ENCODE peak calls at places on chromosomes 7 and 10, in ten cellular contexts. One of them, this sample, is unnamed.

GRCh38 chr10:27446091-27446918 is 57.8 kb upstream of the RAB18 start:
- DNase-seq in PC-9: no peak
- DNase-seq in GM23338: peak; percentile 60
- DNase-seq in HCT116: peak; percentile 23
- DNase-seq in A673: peak; percentile 65
- DNase-seq in H1: no peak
- DNase-seq in DND-41: no peak
- DNase-seq in mammary epithelial cell: peak; percentile 31
- DNase-seq in K562: peak; percentile 6
- DNase-seq in fibroblast of lung: peak; percentile 20
- DNase-seq in this sample: peak; percentile 34

GRCh38 chr10:53477313-53477675 is 704.7 kb upstream of the MBL2 start:
- DNase-seq in fibroblast of lung: no peak
- DNase-seq in A673: no peak
- DNase-seq in H1: no peak
- DNase-seq in K562: no peak
- DNase-seq in GM23338: peak; percentile 90
- DNase-seq in HCT116: no peak
- DNase-seq in PC-9: no peak
- DNase-seq in mammary epithelial cell: no peak
- DNase-seq in DND-41: no peak
- DNase-seq in this sample: no peak

GRCh38 chr7:159215053-159215452 is 70.4 kb upstream of the VIPR2 start:
- DNase-seq in fibroblast of lung: no peak
- DNase-seq in PC-9: no peak
- DNase-seq in GM23338: no peak
- DNase-seq in H1: peak; percentile 8
- DNase-seq in K562: no peak
- DNase-seq in A673: no peak
- DNase-seq in HCT116: no peak
- DNase-seq in mammary epithelial cell: no peak
- DNase-seq in DND-41: no peak
- DNase-seq in this sample: no peak

GRCh38 chr7:45625714-45626440 is 51.7 kb downstream of the ADCY1 start:
- DNase-seq in GM23338: no peak
- DNase-seq in PC-9: no peak
- DNase-seq in K562: no peak
- DNase-seq in DND-41: no peak
- DNase-seq in H1: no peak
- DNase-seq in fibroblast of lung: no peak
- DNase-seq in mammary epithelial cell: no peak
- DNase-seq in A673: no peak
- DNase-seq in HCT116: no peak
- DNase-seq in this sample: no peak

GRCh38 chr7:96169439-96169838 is 152.5 kb downstream of the SLC25A13 start:
- DNase-seq in K562: no peak
- DNase-seq in GM23338: no peak
- DNase-seq in mammary epithelial cell: no peak
- DNase-seq in HCT116: no peak
- DNase-seq in fibroblast of lung: peak; percentile 39
- DNase-seq in A673: no peak
- DNase-seq in H1: no peak
- DNase-seq in PC-9: no peak
- DNase-seq in DND-41: no peak
- DNase-seq in this sample: no peak

GRCh38 chr7:22001345-22002004 is 55.8 kb upstream of the CDCA7L start:
- DNase-seq in K562: peak; percentile 55
- DNase-seq in H1: no peak
- DNase-seq in HCT116: peak; percentile 36
- DNase-seq in mammary epithelial cell: peak; percentile 71
- DNase-seq in fibroblast of lung: peak; percentile 80
- DNase-seq in PC-9: peak; percentile 34
- DNase-seq in A673: peak; percentile 77
- DNase-seq in GM23338: peak; percentile 73
- DNase-seq in DND-41: peak; percentile 7
- DNase-seq in this sample: peak; percentile 51

GRCh38 chr7:44172803-44173424 is 16.3 kb downstream of the GCK start:
- DNase-seq in HCT116: no peak
- DNase-seq in mammary epithelial cell: no peak
- DNase-seq in PC-9: no peak
- DNase-seq in K562: no peak
- DNase-seq in A673: peak; percentile 42
- DNase-seq in DND-41: no peak
- DNase-seq in GM23338: no peak
- DNase-seq in H1: no peak
- DNase-seq in fibroblast of lung: peak; percentile 18
- DNase-seq in this sample: no peak

GRCh38 chr10:109183366-109183765 is 739.9 kb downstream of the XPNPEP1 start:
- DNase-seq in fibroblast of lung: peak; percentile 58
- DNase-seq in mammary epithelial cell: peak; percentile 4
- DNase-seq in PC-9: no peak
- DNase-seq in H1: no peak
- DNase-seq in GM23338: no peak
- DNase-seq in K562: no peak
- DNase-seq in DND-41: no peak
- DNase-seq in HCT116: no peak
- DNase-seq in A673: no peak
- DNase-seq in this sample: no peak

GRCh38 chr10:120262857-120263547 is 194.0 kb upstream of the PLPP4 start:
- DNase-seq in DND-41: no peak
- DNase-seq in A673: no peak
- DNase-seq in H1: no peak
- DNase-seq in HCT116: no peak
- DNase-seq in PC-9: no peak
- DNase-seq in K562: no peak
- DNase-seq in fibroblast of lung: peak; percentile 51
- DNase-seq in mammary epithelial cell: peak; percentile 58
- DNase-seq in GM23338: no peak
- DNase-seq in this sample: no peak

GRCh38 chr10:3471927-3472704 is 299.5 kb upstream of the PITRM1 start:
- DNase-seq in mammary epithelial cell: peak; percentile 65
- DNase-seq in HCT116: no peak
- DNase-seq in fibroblast of lung: peak; percentile 79
- DNase-seq in K562: no peak
- DNase-seq in H1: no peak
- DNase-seq in GM23338: peak; percentile 36
- DNase-seq in A673: peak; percentile 45
- DNase-seq in DND-41: no peak
- DNase-seq in PC-9: peak; percentile 48
- DNase-seq in this sample: peak; percentile 83

GRCh38 chr10:15472431-15473400 is 101.6 kb upstream of the FAM171A1 start:
- DNase-seq in HCT116: no peak
- DNase-seq in K562: no peak
- DNase-seq in H1: peak; percentile 49
- DNase-seq in A673: no peak
- DNase-seq in DND-41: no peak
- DNase-seq in fibroblast of lung: peak; percentile 88
- DNase-seq in mammary epithelial cell: no peak
- DNase-seq in PC-9: no peak
- DNase-seq in GM23338: peak; percentile 63
- DNase-seq in this sample: peak; percentile 52

GRCh38 chr7:106717997-106718871 is 57.3 kb upstream of the CCDC71L start:
- DNase-seq in fibroblast of lung: peak; percentile 99
- DNase-seq in DND-41: peak; percentile 56
- DNase-seq in HCT116: peak; percentile 87
- DNase-seq in H1: no peak
- DNase-seq in GM23338: peak; percentile 52
- DNase-seq in A673: peak; percentile 97
- DNase-seq in mammary epithelial cell: peak; percentile 95
- DNase-seq in PC-9: peak; percentile 60
- DNase-seq in K562: peak; percentile 90
- DNase-seq in this sample: no peak

GRCh38 chr7:34165927-34166550 is 260.7 kb downstream of the BMPER start:
- DNase-seq in GM23338: peak; percentile 75
- DNase-seq in K562: peak; percentile 3
- DNase-seq in H1: no peak
- DNase-seq in mammary epithelial cell: peak; percentile 33
- DNase-seq in PC-9: no peak
- DNase-seq in HCT116: peak; percentile 7
- DNase-seq in A673: peak; percentile 54
- DNase-seq in DND-41: no peak
- DNase-seq in fibroblast of lung: peak; percentile 27
- DNase-seq in this sample: peak; percentile 40

GRCh38 chr7:47577351-47577919 is 4.5 kb downstream of the TNS3 start:
- DNase-seq in HCT116: no peak
- DNase-seq in H1: no peak
- DNase-seq in fibroblast of lung: peak; percentile 56
- DNase-seq in PC-9: no peak
- DNase-seq in DND-41: no peak
- DNase-seq in K562: no peak
- DNase-seq in A673: no peak
- DNase-seq in mammary epithelial cell: no peak
- DNase-seq in GM23338: no peak
- DNase-seq in this sample: no peak

GRCh38 chr7:47578581-47579270 is 3.2 kb downstream of the TNS3 start:
- DNase-seq in mammary epithelial cell: peak; percentile 40
- DNase-seq in PC-9: no peak
- DNase-seq in A673: no peak
- DNase-seq in fibroblast of lung: peak; percentile 72
- DNase-seq in H1: no peak
- DNase-seq in HCT116: no peak
- DNase-seq in K562: no peak
- DNase-seq in DND-41: no peak
- DNase-seq in GM23338: no peak
- DNase-seq in this sample: no peak

GRCh38 chr7:47576031-47576908 is 5.6 kb downstream of the TNS3 start:
- DNase-seq in K562: no peak
- DNase-seq in A673: no peak
- DNase-seq in HCT116: peak; percentile 51
- DNase-seq in mammary epithelial cell: peak; percentile 55
- DNase-seq in GM23338: no peak
- DNase-seq in DND-41: no peak
- DNase-seq in H1: no peak
- DNase-seq in PC-9: peak; percentile 98
- DNase-seq in fibroblast of lung: peak; percentile 73
- DNase-seq in this sample: peak; percentile 7

GRCh38 chr7:47574473-47575328 is 7.2 kb downstream of the TNS3 start:
- DNase-seq in PC-9: no peak
- DNase-seq in DND-41: no peak
- DNase-seq in H1: no peak
- DNase-seq in K562: no peak
- DNase-seq in GM23338: no peak
- DNase-seq in fibroblast of lung: no peak
- DNase-seq in HCT116: no peak
- DNase-seq in A673: no peak
- DNase-seq in mammary epithelial cell: no peak
- DNase-seq in this sample: no peak

GRCh38 chr7:47576909-47577255 is 5.0 kb downstream of the TNS3 start:
- DNase-seq in H1: no peak
- DNase-seq in PC-9: peak; percentile 61
- DNase-seq in mammary epithelial cell: no peak
- DNase-seq in HCT116: no peak
- DNase-seq in DND-41: no peak
- DNase-seq in fibroblast of lung: no peak
- DNase-seq in A673: no peak
- DNase-seq in K562: no peak
- DNase-seq in GM23338: no peak
- DNase-seq in this sample: no peak
- H3K4me3 ChIP-seq in H1: no peak overlapping the region
- H3K4me3 ChIP-seq in PC-9: peak overlapping the region; percentile 32
- H3K4me3 ChIP-seq in mammary epithelial cell: no peak overlapping the region
- H3K4me3 ChIP-seq in HCT116: no peak overlapping the region
- H3K4me3 ChIP-seq in DND-41: no peak overlapping the region
- H3K4me3 ChIP-seq in fibroblast of lung: peak overlapping the region; percentile 45
- H3K4me3 ChIP-seq in A673: no peak overlapping the region
- H3K4me3 ChIP-seq in K562: no peak overlapping the region
- H3K4me3 ChIP-seq in GM23338: no peak overlapping the region
- H3K4me3 ChIP-seq in this sample: no peak overlapping the region

GRCh38 chr7:156998988-156999610 is 11.4 kb downstream of the MNX1 start:
- DNase-seq in mammary epithelial cell: no peak
- DNase-seq in HCT116: no peak
- DNase-seq in A673: no peak
- DNase-seq in PC-9: no peak
- DNase-seq in DND-41: no peak
- DNase-seq in K562: peak; percentile 71
- DNase-seq in fibroblast of lung: no peak
- DNase-seq in H1: peak; percentile 49
- DNase-seq in GM23338: peak; percentile 58
- DNase-seq in this sample: peak; percentile 63

GRCh38 chr7:157001920-157002818 is 8.3 kb downstream of the MNX1 start:
- DNase-seq in GM23338: peak; percentile 42
- DNase-seq in H1: peak; percentile 43
- DNase-seq in PC-9: no peak
- DNase-seq in DND-41: no peak
- DNase-seq in fibroblast of lung: no peak
- DNase-seq in mammary epithelial cell: no peak
- DNase-seq in A673: no peak
- DNase-seq in K562: no peak
- DNase-seq in HCT116: no peak
- DNase-seq in this sample: peak; percentile 33

GRCh38 chr7:157000741-157001653 is 9.5 kb downstream of the MNX1 start:
- DNase-seq in DND-41: no peak
- DNase-seq in H1: peak; percentile 52
- DNase-seq in GM23338: no peak
- DNase-seq in HCT116: no peak
- DNase-seq in PC-9: no peak
- DNase-seq in fibroblast of lung: no peak
- DNase-seq in K562: no peak
- DNase-seq in A673: no peak
- DNase-seq in mammary epithelial cell: no peak
- DNase-seq in this sample: peak; percentile 38

GRCh38 chr7:156999611-157000046 is 10.8 kb downstream of the MNX1 start:
- DNase-seq in PC-9: no peak
- DNase-seq in K562: peak; percentile 66
- DNase-seq in mammary epithelial cell: no peak
- DNase-seq in H1: peak; percentile 70
- DNase-seq in HCT116: no peak
- DNase-seq in fibroblast of lung: no peak
- DNase-seq in GM23338: peak; percentile 55
- DNase-seq in DND-41: no peak
- DNase-seq in A673: no peak
- DNase-seq in this sample: peak; percentile 74

GRCh38 chr7:157000047-157000726 is 10.3 kb downstream of the MNX1 start:
- DNase-seq in mammary epithelial cell: no peak
- DNase-seq in H1: peak; percentile 66
- DNase-seq in HCT116: no peak
- DNase-seq in PC-9: no peak
- DNase-seq in GM23338: peak; percentile 73
- DNase-seq in K562: no peak
- DNase-seq in fibroblast of lung: no peak
- DNase-seq in DND-41: no peak
- DNase-seq in A673: no peak
- DNase-seq in this sample: peak; percentile 46
- TF ChIP-seq EZH2 in mammary epithelial cell: no peak
- TF ChIP-seq EZH2 in H1: no peak
- TF ChIP-seq EZH2 in HCT116: no peak
- TF ChIP-seq EZH2 in PC-9: no peak
- TF ChIP-seq EZH2 in GM23338: peak; percentile 56
- TF ChIP-seq EZH2 in K562: no peak
- TF ChIP-seq EZH2 in fibroblast of lung: peak; percentile 63
- TF ChIP-seq EZH2 in DND-41: no peak
- TF ChIP-seq EZH2 in A673: peak; percentile 81
- TF ChIP-seq EZH2 in this sample: peak; percentile 76

GRCh38 chr7:24756545-24756988 is 697 bp downstream of the GSDME start:
- DNase-seq in A673: no peak
- DNase-seq in fibroblast of lung: no peak
- DNase-seq in HCT116: no peak
- DNase-seq in DND-41: no peak
- DNase-seq in K562: no peak
- DNase-seq in GM23338: no peak
- DNase-seq in H1: no peak
- DNase-seq in mammary epithelial cell: no peak
- DNase-seq in PC-9: no peak
- DNase-seq in this sample: no peak
- H3K4me3 ChIP-seq in A673: peak overlapping the region; percentile 75
- H3K4me3 ChIP-seq in fibroblast of lung: peak overlapping the region; percentile 73
- H3K4me3 ChIP-seq in HCT116: peak overlapping the region; percentile 59
- H3K4me3 ChIP-seq in DND-41: peak overlapping the region; percentile 45
- H3K4me3 ChIP-seq in K562: peak overlapping the region; percentile 39
- H3K4me3 ChIP-seq in GM23338: peak overlapping the region; percentile 72
- H3K4me3 ChIP-seq in H1: peak overlapping the region; percentile 42
- H3K4me3 ChIP-seq in mammary epithelial cell: peak overlapping the region; percentile 73
- H3K4me3 ChIP-seq in PC-9: peak overlapping the region; percentile 88
- H3K4me3 ChIP-seq in this sample: peak overlapping the region; percentile 73

GRCh38 chr10:9163699-9164098 is 1109.2 kb downstream of the GATA3 start:
- DNase-seq in HCT116: no peak
- DNase-seq in fibroblast of lung: no peak
- DNase-seq in H1: no peak
- DNase-seq in PC-9: no peak
- DNase-seq in K562: no peak
- DNase-seq in DND-41: no peak
- DNase-seq in A673: no peak
- DNase-seq in mammary epithelial cell: no peak
- DNase-seq in GM23338: no peak
- DNase-seq in this sample: no peak
- TF ChIP-seq EZH2 in HCT116: no peak
- TF ChIP-seq EZH2 in fibroblast of lung: no peak
- TF ChIP-seq EZH2 in H1: no peak
- TF ChIP-seq EZH2 in PC-9: no peak
- TF ChIP-seq EZH2 in K562: no peak
- TF ChIP-seq EZH2 in DND-41: no peak
- TF ChIP-seq EZH2 in A673: no peak
- TF ChIP-seq EZH2 in mammary epithelial cell: no peak
- TF ChIP-seq EZH2 in GM23338: no peak
- TF ChIP-seq EZH2 in this sample: no peak